ENCODE peak calls at places on chromosomes 6 and 20, in four cellular contexts. One of them, this sample, is unnamed.

GRCh38 chr6:117477988-117478852 is 4.3 kb upstream of the DCBLD1 start:
- DNase-seq in A549: no peak
- DNase-seq in uterus: no peak
- DNase-seq in Peyer's patch: peak; percentile 55
- DNase-seq in this sample: no peak

GRCh38 chr20:445514-446336 is 16.6 kb downstream of the TBC1D20 start:
- DNase-seq in Peyer's patch: no peak
- DNase-seq in A549: no peak
- DNase-seq in uterus: no peak
- DNase-seq in this sample: no peak

GRCh38 chr20:36085686-36086267 is 68.8 kb upstream of the EPB41L1 start:
- DNase-seq in Peyer's patch: peak; percentile 84
- DNase-seq in A549: peak; percentile 84
- DNase-seq in uterus: no peak
- DNase-seq in this sample: no peak

GRCh38 chr6:165776699-165777098 is 113.7 kb upstream of the PDE10A start:
- DNase-seq in uterus: no peak
- DNase-seq in A549: no peak
- DNase-seq in Peyer's patch: no peak
- DNase-seq in this sample: no peak

GRCh38 chr20:38055294-38055693 is 21.7 kb downstream of the RPRD1B start:
- DNase-seq in uterus: no peak
- DNase-seq in A549: no peak
- DNase-seq in Peyer's patch: no peak
- DNase-seq in this sample: no peak

GRCh38 chr6:1470040-1470439 is 80.7 kb downstream of the FOXF2 start:
- DNase-seq in Peyer's patch: no peak
- DNase-seq in uterus: no peak
- DNase-seq in A549: no peak
- DNase-seq in this sample: no peak

GRCh38 chr6:40856271-40856670 is 182.8 kb downstream of the UNC5CL start:
- DNase-seq in A549: no peak
- DNase-seq in uterus: no peak
- DNase-seq in Peyer's patch: no peak
- DNase-seq in this sample: no peak

GRCh38 chr20:3473944-3474343 is 3.1 kb downstream of the ATRN start:
- DNase-seq in A549: no peak
- DNase-seq in Peyer's patch: no peak
- DNase-seq in uterus: no peak
- DNase-seq in this sample: no peak

GRCh38 chr20:63124782-63125580 is 91.0 kb downstream of the YTHDF1 start:
- DNase-seq in uterus: no peak
- DNase-seq in A549: no peak
- DNase-seq in Peyer's patch: no peak
- DNase-seq in this sample: no peak

GRCh38 chr6:16332175-16332542 is 93.8 kb downstream of the GMPR start:
- DNase-seq in Peyer's patch: peak; percentile 92
- DNase-seq in uterus: peak; percentile 86
- DNase-seq in A549: peak; percentile 59
- DNase-seq in this sample: peak; percentile 83

GRCh38 chr6:167113935-167114910 is 8.7 kb upstream of the CCR6 start:
- DNase-seq in A549: no peak
- DNase-seq in uterus: no peak
- DNase-seq in Peyer's patch: peak; percentile 95
- DNase-seq in this sample: no peak

GRCh38 chr20:51757226-51757625 is 11.0 kb downstream of the ATP9A start:
- DNase-seq in A549: no peak
- DNase-seq in Peyer's patch: no peak
- DNase-seq in uterus: no peak
- DNase-seq in this sample: peak; percentile 80

GRCh38 chr20:34680586-34680985 is 3.7 kb upstream of the PIGU start:
- DNase-seq in Peyer's patch: no peak
- DNase-seq in A549: no peak
- DNase-seq in uterus: no peak
- DNase-seq in this sample: no peak
- TF ChIP-seq POLR2A in Peyer's patch: no peak
- TF ChIP-seq POLR2A in A549: no peak
- TF ChIP-seq POLR2A in uterus: no peak
- TF ChIP-seq POLR2A in this sample: no peak

GRCh38 chr20:49247169-49247734 is 28.0 kb downstream of the DDX27 start:
- DNase-seq in uterus: no peak
- DNase-seq in A549: no peak
- DNase-seq in Peyer's patch: no peak
- DNase-seq in this sample: no peak

GRCh38 chr20:49247792-49248191 is 28.6 kb downstream of the DDX27 start:
- DNase-seq in Peyer's patch: no peak
- DNase-seq in uterus: no peak
- DNase-seq in A549: no peak
- DNase-seq in this sample: no peak

GRCh38 chr20:49245921-49246740 is 26.9 kb downstream of the DDX27 start:
- DNase-seq in A549: peak; percentile 73
- DNase-seq in uterus: no peak
- DNase-seq in Peyer's patch: no peak
- DNase-seq in this sample: peak; percentile 49

GRCh38 chr20:49248879-49249665 is 28.8 kb downstream of the ZNFX1 start:
- DNase-seq in uterus: no peak
- DNase-seq in A549: no peak
- DNase-seq in Peyer's patch: no peak
- DNase-seq in this sample: no peak

GRCh38 chr20:49248301-49248700 is 29.1 kb downstream of the DDX27 start:
- DNase-seq in A549: no peak
- DNase-seq in uterus: no peak
- DNase-seq in Peyer's patch: no peak
- DNase-seq in this sample: no peak
- H3K27ac ChIP-seq in A549: no peak overlapping the region
- H3K27ac ChIP-seq in uterus: no peak overlapping the region
- H3K27ac ChIP-seq in Peyer's patch: no peak overlapping the region
- H3K27ac ChIP-seq in this sample: no peak overlapping the region

GRCh38 chr20:34705383-34706021 is 1.4 kb downstream of the TP53INP2 start:
- DNase-seq in uterus: no peak
- DNase-seq in A549: peak; percentile 37
- DNase-seq in Peyer's patch: peak; percentile 83
- DNase-seq in this sample: peak; percentile 32
- H3K4me3 ChIP-seq in uterus: no peak overlapping the region
- H3K4me3 ChIP-seq in A549: no peak overlapping the region
- H3K4me3 ChIP-seq in Peyer's patch: no peak overlapping the region
- H3K4me3 ChIP-seq in this sample: peak overlapping the region; percentile 100

GRCh38 chr6:7085911-7086310 is 21.9 kb upstream of the RREB1 start:
- DNase-seq in Peyer's patch: peak; percentile 64
- DNase-seq in uterus: peak; percentile 32
- DNase-seq in A549: no peak
- DNase-seq in this sample: no peak

GRCh38 chr6:7088076-7088742 is 19.6 kb upstream of the RREB1 start:
- DNase-seq in uterus: no peak
- DNase-seq in Peyer's patch: no peak
- DNase-seq in A549: no peak
- DNase-seq in this sample: no peak

GRCh38 chr6:7086488-7086887 is 21.3 kb upstream of the RREB1 start:
- DNase-seq in uterus: peak; percentile 23
- DNase-seq in Peyer's patch: peak; percentile 77
- DNase-seq in A549: no peak
- DNase-seq in this sample: no peak

GRCh38 chr6:7087066-7087465 is 20.7 kb upstream of the RREB1 start:
- DNase-seq in uterus: no peak
- DNase-seq in A549: no peak
- DNase-seq in Peyer's patch: no peak
- DNase-seq in this sample: no peak

GRCh38 chr6:7087491-7087979 is 20.2 kb upstream of the RREB1 start:
- DNase-seq in A549: no peak
- DNase-seq in Peyer's patch: peak; percentile 84
- DNase-seq in uterus: no peak
- DNase-seq in this sample: no peak
- TF ChIP-seq POLR2A in A549: no peak
- TF ChIP-seq POLR2A in Peyer's patch: peak; percentile 64
- TF ChIP-seq POLR2A in uterus: no peak
- TF ChIP-seq POLR2A in this sample: no peak

DNA sequence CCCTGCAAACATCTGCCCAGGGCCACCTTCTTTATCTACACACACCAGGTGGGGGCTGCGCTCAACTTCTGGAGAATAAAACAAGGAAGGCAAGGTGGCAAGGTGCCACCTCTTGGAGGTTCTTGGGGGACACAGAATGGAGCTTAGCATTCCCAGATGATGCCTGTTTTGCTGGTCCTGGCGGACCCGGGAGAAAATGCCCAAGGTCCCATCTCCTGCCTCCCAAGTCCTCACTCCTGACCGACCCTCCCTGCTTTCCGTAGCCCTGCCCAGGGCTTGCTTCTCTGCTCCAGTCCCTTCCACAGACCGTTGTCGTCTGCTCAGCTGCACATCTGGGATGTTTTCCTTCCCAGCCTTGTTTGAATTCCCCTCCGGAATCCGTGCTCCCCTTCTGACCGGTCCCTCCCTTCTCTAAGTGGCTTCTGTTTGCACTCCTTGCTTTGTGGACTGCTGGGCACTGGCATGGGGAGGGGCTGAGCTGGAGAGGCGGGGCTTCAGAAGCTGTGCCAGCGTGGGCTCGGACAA is 13.1 kb downstream of the ITPR3 start:
- DNase-seq in uterus: no peak
- DNase-seq in A549: peak; percentile 18
- DNase-seq in Peyer's patch: peak; percentile 54
- DNase-seq in this sample: no peak
- H3K27ac ChIP-seq in uterus: no peak overlapping the region
- H3K27ac ChIP-seq in A549: peak overlapping the region; percentile 92
- H3K27ac ChIP-seq in Peyer's patch: no peak overlapping the region
- H3K27ac ChIP-seq in this sample: no peak overlapping the region

GRCh38 chr6:133160531-133160930 is 80.6 kb upstream of the EYA4 start:
- DNase-seq in uterus: no peak
- DNase-seq in A549: no peak
- DNase-seq in Peyer's patch: no peak
- DNase-seq in this sample: no peak
- H3K4me3 ChIP-seq in uterus: no peak overlapping the region
- H3K4me3 ChIP-seq in A549: no peak overlapping the region
- H3K4me3 ChIP-seq in Peyer's patch: no peak overlapping the region
- H3K4me3 ChIP-seq in this sample: no peak overlapping the region

DNA sequence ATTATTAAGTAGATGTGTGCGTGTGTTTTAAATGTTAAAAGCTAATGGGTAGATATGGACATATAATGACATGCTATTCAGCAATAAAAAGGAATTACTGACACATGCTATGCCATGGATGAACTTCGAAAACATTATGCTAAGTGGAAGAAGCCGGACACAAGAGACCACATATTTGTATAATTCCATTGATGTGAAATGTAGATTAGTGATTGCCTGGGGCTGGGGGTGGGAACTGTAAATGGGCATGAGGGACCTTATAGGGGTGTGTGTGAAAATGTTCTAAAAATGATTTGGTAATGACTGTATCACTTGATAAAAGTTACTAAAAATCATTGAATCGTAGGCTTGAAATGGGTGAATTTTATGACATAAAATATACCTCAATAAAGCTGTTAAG is 104.5 kb upstream of the BEND3 start:
- DNase-seq in A549: no peak
- DNase-seq in uterus: no peak
- DNase-seq in Peyer's patch: no peak
- DNase-seq in this sample: no peak
- TF ChIP-seq POLR2A in A549: no peak
- TF ChIP-seq POLR2A in uterus: no peak
- TF ChIP-seq POLR2A in Peyer's patch: no peak
- TF ChIP-seq POLR2A in this sample: no peak

GRCh38 chr20:41038878-41039404 is 10.3 kb downstream of the TOP1 start:
- DNase-seq in A549: no peak
- DNase-seq in Peyer's patch: no peak
- DNase-seq in uterus: no peak
- DNase-seq in this sample: no peak

GRCh38 chr20:41035207-41035606 is 6.6 kb downstream of the TOP1 start:
- DNase-seq in Peyer's patch: no peak
- DNase-seq in uterus: no peak
- DNase-seq in A549: no peak
- DNase-seq in this sample: no peak

GRCh38 chr20:41038149-41038877 is 9.7 kb downstream of the TOP1 start:
- DNase-seq in uterus: no peak
- DNase-seq in Peyer's patch: no peak
- DNase-seq in A549: no peak
- DNase-seq in this sample: no peak

GRCh38 chr20:41034239-41034638 is 5.6 kb downstream of the TOP1 start:
- DNase-seq in Peyer's patch: no peak
- DNase-seq in uterus: no peak
- DNase-seq in A549: no peak
- DNase-seq in this sample: no peak

GRCh38 chr20:41037172-41037571 is 8.6 kb downstream of the TOP1 start:
- DNase-seq in uterus: no peak
- DNase-seq in A549: no peak
- DNase-seq in Peyer's patch: no peak
- DNase-seq in this sample: no peak
- H3K27ac ChIP-seq in uterus: no peak overlapping the region
- H3K27ac ChIP-seq in A549: no peak overlapping the region
- H3K27ac ChIP-seq in Peyer's patch: no peak overlapping the region
- H3K27ac ChIP-seq in this sample: no peak overlapping the region

DNA sequence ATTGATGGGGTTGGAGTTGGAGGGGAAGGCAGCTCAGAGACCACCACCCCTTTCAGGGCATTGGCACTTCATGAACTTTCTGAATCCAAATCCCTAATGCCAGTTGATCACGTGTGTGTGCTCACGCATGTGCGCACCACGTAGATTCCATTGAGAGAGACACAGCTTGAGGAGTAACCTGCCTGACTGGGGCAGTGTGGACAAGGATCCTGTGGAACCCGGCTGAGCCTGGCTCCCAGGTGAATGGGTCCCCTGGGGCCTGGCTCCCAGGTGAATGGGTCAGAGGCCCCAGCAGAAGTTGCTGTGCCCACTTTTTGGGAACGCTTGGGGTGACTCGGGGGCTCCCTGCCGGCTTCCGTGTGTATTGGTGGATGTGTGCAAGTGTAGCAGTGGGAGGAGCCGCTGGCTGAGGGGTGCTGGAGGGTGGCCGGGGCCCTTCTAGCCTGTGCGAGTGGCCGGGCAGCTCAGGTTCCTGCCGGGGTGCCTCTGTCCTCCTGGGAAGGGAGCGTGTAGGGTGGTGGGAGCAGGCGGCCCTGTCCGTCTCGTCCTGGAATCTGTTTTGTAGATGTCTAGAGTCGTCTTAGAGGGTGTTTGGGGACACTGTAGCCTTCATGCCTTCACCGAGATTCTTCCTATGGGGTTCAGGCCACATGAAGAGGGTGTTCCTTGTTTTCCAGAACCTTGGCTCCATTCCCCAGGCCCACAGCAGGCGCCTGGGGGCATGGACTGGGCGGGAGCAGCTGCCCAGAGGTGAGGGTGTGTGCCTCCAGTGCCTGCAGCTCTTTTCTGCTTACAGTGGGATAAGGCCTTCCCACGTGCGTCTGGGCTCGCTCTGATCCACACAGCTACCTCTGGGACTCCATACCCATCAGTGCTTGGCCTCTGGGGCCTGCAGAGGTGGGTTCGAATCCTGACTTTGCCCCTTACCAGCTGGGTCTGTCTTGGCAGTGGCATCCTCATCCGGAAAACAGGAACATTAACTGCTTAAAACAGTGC is 3.2 kb downstream of the RBM38 start:
- DNase-seq in A549: no peak
- DNase-seq in uterus: no peak
- DNase-seq in Peyer's patch: peak; percentile 42
- DNase-seq in this sample: no peak
- H3K4me3 ChIP-seq in A549: no peak overlapping the region
- H3K4me3 ChIP-seq in uterus: peak overlapping the region; percentile 3
- H3K4me3 ChIP-seq in Peyer's patch: peak overlapping the region; percentile 96
- H3K4me3 ChIP-seq in this sample: no peak overlapping the region

This sample was measured in prostate gland.